ENCODE peak calls at places on chromosome 10, in five cellular contexts. One of them, this sample, is unnamed.

GRCh38 chr10:26622891-26623290 is 74.6 kb upstream of the PDSS1 start:
- DNase-seq in esophagus muscularis mucosa: no peak
- DNase-seq in SJSA1: no peak
- DNase-seq in hepatocyte: no peak
- DNase-seq in NT2/D1: no peak
- DNase-seq in this sample: no peak

GRCh38 chr10:110916554-110917346 is 2.2 kb downstream of the BBIP1 start:
- DNase-seq in NT2/D1: no peak
- DNase-seq in SJSA1: peak; percentile 74
- DNase-seq in esophagus muscularis mucosa: no peak
- DNase-seq in hepatocyte: no peak
- DNase-seq in this sample: no peak

GRCh38 chr10:5064656-5065055 is 29.6 kb upstream of the AKR1C3 start:
- DNase-seq in SJSA1: no peak
- DNase-seq in hepatocyte: no peak
- DNase-seq in NT2/D1: no peak
- DNase-seq in esophagus muscularis mucosa: no peak
- DNase-seq in this sample: no peak

GRCh38 chr10:49471532-49471931 is 67.4 kb downstream of the ERCC6 start:
- DNase-seq in esophagus muscularis mucosa: no peak
- DNase-seq in hepatocyte: no peak
- DNase-seq in SJSA1: no peak
- DNase-seq in NT2/D1: no peak
- DNase-seq in this sample: no peak

GRCh38 chr10:132961864-132962622 is 19.7 kb upstream of the CFAP46 start:
- DNase-seq in NT2/D1: peak; percentile 48
- DNase-seq in esophagus muscularis mucosa: no peak
- DNase-seq in SJSA1: peak; percentile 68
- DNase-seq in hepatocyte: peak; percentile 91
- DNase-seq in this sample: no peak

GRCh38 chr10:91163269-91163708 is 57.2 kb upstream of the PCGF5 start:
- DNase-seq in NT2/D1: peak; percentile 11
- DNase-seq in hepatocyte: peak; percentile 72
- DNase-seq in esophagus muscularis mucosa: no peak
- DNase-seq in SJSA1: peak; percentile 64
- DNase-seq in this sample: peak; percentile 7

GRCh38 chr10:82814635-82815034 is 939.6 kb downstream of the NRG3 start:
- DNase-seq in SJSA1: no peak
- DNase-seq in hepatocyte: no peak
- DNase-seq in esophagus muscularis mucosa: no peak
- DNase-seq in NT2/D1: no peak
- DNase-seq in this sample: no peak

GRCh38 chr10:61164458-61165160 is 220.6 kb upstream of the RHOBTB1 start:
- DNase-seq in NT2/D1: no peak
- DNase-seq in hepatocyte: peak; percentile 40
- DNase-seq in SJSA1: no peak
- DNase-seq in esophagus muscularis mucosa: no peak
- DNase-seq in this sample: no peak

GRCh38 chr10:97547889-97548485 is 24.6 kb upstream of the ANKRD2 start:
- DNase-seq in SJSA1: no peak
- DNase-seq in hepatocyte: no peak
- DNase-seq in NT2/D1: no peak
- DNase-seq in esophagus muscularis mucosa: no peak
- DNase-seq in this sample: no peak

GRCh38 chr10:36068542-36068941 is 426.4 kb upstream of the FZD8 start:
- DNase-seq in NT2/D1: no peak
- DNase-seq in esophagus muscularis mucosa: no peak
- DNase-seq in hepatocyte: no peak
- DNase-seq in SJSA1: no peak
- DNase-seq in this sample: no peak

GRCh38 chr10:131744356-131744755 is 156.5 kb upstream of the PPP2R2D start:
- DNase-seq in hepatocyte: no peak
- DNase-seq in SJSA1: no peak
- DNase-seq in NT2/D1: no peak
- DNase-seq in esophagus muscularis mucosa: no peak
- DNase-seq in this sample: no peak

GRCh38 chr10:88117869-88118632 is 254.6 kb downstream of the PTEN start:
- DNase-seq in NT2/D1: no peak
- DNase-seq in esophagus muscularis mucosa: no peak
- DNase-seq in hepatocyte: no peak
- DNase-seq in SJSA1: no peak
- DNase-seq in this sample: no peak

GRCh38 chr10:126950401-126951105 is 45.3 kb downstream of the DOCK1 start:
- DNase-seq in NT2/D1: no peak
- DNase-seq in hepatocyte: no peak
- DNase-seq in esophagus muscularis mucosa: no peak
- DNase-seq in SJSA1: no peak
- DNase-seq in this sample: no peak

GRCh38 chr10:8133146-8133545 is 78.7 kb downstream of the GATA3 start:
- DNase-seq in SJSA1: no peak
- DNase-seq in esophagus muscularis mucosa: no peak
- DNase-seq in hepatocyte: no peak
- DNase-seq in NT2/D1: no peak
- DNase-seq in this sample: no peak

GRCh38 chr10:88990528-88991160 is at the start of gene FAS:
- DNase-seq in NT2/D1: no peak
- DNase-seq in hepatocyte: peak; percentile 65
- DNase-seq in SJSA1: peak; percentile 64
- DNase-seq in esophagus muscularis mucosa: peak; percentile 94
- DNase-seq in this sample: peak; percentile 38

GRCh38 chr10:131695814-131696165 is 205.0 kb upstream of the PPP2R2D start:
- DNase-seq in hepatocyte: no peak
- DNase-seq in SJSA1: peak; percentile 19
- DNase-seq in esophagus muscularis mucosa: no peak
- DNase-seq in NT2/D1: no peak
- DNase-seq in this sample: no peak

GRCh38 chr10:7583626-7584025 is 83.1 kb downstream of the ITIH5 start:
- DNase-seq in esophagus muscularis mucosa: no peak
- DNase-seq in SJSA1: no peak
- DNase-seq in hepatocyte: no peak
- DNase-seq in NT2/D1: no peak
- DNase-seq in this sample: no peak

GRCh38 chr10:96416643-96417042 is 57.8 kb upstream of the OPALIN start:
- DNase-seq in NT2/D1: no peak
- DNase-seq in hepatocyte: peak; percentile 65
- DNase-seq in esophagus muscularis mucosa: peak; percentile 90
- DNase-seq in SJSA1: no peak
- DNase-seq in this sample: no peak

GRCh38 chr10:80522756-80523363 is 14.8 kb upstream of the SH2D4B start:
- DNase-seq in hepatocyte: no peak
- DNase-seq in SJSA1: no peak
- DNase-seq in esophagus muscularis mucosa: no peak
- DNase-seq in NT2/D1: no peak
- DNase-seq in this sample: no peak

GRCh38 chr10:80518807-80519360 is 18.8 kb upstream of the SH2D4B start:
- DNase-seq in SJSA1: no peak
- DNase-seq in NT2/D1: no peak
- DNase-seq in esophagus muscularis mucosa: no peak
- DNase-seq in hepatocyte: no peak
- DNase-seq in this sample: no peak

GRCh38 chr10:80518143-80518806 is 19.4 kb upstream of the SH2D4B start:
- DNase-seq in esophagus muscularis mucosa: no peak
- DNase-seq in NT2/D1: no peak
- DNase-seq in SJSA1: no peak
- DNase-seq in hepatocyte: no peak
- DNase-seq in this sample: no peak

GRCh38 chr10:80519936-80520650 is 17.6 kb upstream of the SH2D4B start:
- DNase-seq in esophagus muscularis mucosa: no peak
- DNase-seq in NT2/D1: no peak
- DNase-seq in hepatocyte: no peak
- DNase-seq in SJSA1: no peak
- DNase-seq in this sample: no peak

GRCh38 chr10:80520661-80521488 is 16.8 kb upstream of the SH2D4B start:
- DNase-seq in hepatocyte: no peak
- DNase-seq in NT2/D1: no peak
- DNase-seq in SJSA1: no peak
- DNase-seq in esophagus muscularis mucosa: no peak
- DNase-seq in this sample: no peak
- H3K36me3 ChIP-seq in hepatocyte: no peaks in the 10 kb centered on the region
- H3K36me3 ChIP-seq in NT2/D1: peaks cover 43% of the 10 kb centered on the region
- H3K36me3 ChIP-seq in SJSA1: peaks cover 62% of the 10 kb centered on the region
- H3K36me3 ChIP-seq in esophagus muscularis mucosa: peaks cover 30% of the 10 kb centered on the region
- H3K36me3 ChIP-seq in this sample: peaks cover 31% of the 10 kb centered on the region

GRCh38 chr10:99422697-99423096 is 7.7 kb downstream of the GOT1 start:
- DNase-seq in SJSA1: no peak
- DNase-seq in esophagus muscularis mucosa: no peak
- DNase-seq in NT2/D1: no peak
- DNase-seq in hepatocyte: no peak
- DNase-seq in this sample: no peak

GRCh38 chr10:99421233-99421739 is 9.1 kb downstream of the GOT1 start:
- DNase-seq in NT2/D1: no peak
- DNase-seq in esophagus muscularis mucosa: no peak
- DNase-seq in hepatocyte: no peak
- DNase-seq in SJSA1: no peak
- DNase-seq in this sample: no peak

GRCh38 chr10:99419688-99420087 is 10.7 kb downstream of the GOT1 start:
- DNase-seq in SJSA1: no peak
- DNase-seq in NT2/D1: no peak
- DNase-seq in esophagus muscularis mucosa: no peak
- DNase-seq in hepatocyte: no peak
- DNase-seq in this sample: no peak

DNA sequence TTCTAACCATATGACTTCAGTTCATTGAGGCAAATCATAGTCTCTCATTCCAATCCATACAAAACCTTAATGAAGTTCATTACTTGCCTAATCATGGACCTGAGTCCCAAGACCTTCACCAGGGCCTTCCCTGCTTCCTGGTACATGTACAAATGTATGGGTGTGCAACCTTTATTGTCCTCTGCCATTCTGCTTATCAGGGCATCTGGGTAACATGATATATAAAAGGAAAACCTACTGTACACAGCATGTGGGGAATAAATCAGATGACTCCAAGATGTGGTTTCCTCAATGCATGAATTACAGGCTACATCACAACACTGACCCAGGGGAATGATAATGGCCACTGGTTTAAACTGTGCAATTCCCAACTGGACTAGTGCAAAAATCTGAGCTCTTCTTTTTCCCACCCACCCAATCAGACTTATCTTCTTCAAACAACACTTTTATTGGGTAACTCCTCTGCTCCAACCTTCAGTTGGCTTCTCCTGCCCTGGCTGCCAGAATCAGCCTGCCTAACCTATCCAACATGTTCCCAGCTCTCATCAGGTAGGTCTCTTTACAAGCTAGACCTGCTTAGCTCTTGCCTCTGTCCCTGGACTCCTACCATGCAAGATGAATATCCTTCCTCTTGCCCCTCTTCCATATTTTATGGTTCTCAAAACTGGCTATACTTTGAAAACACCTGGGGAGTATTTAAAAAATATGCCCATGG is 11.4 kb downstream of the GOT1 start:
- DNase-seq in esophagus muscularis mucosa: no peak
- DNase-seq in SJSA1: no peak
- DNase-seq in hepatocyte: no peak
- DNase-seq in NT2/D1: no peak
- DNase-seq in this sample: no peak
- H3K36me3 ChIP-seq in esophagus muscularis mucosa: peaks cover 18% of the 10 kb centered on the region
- H3K36me3 ChIP-seq in SJSA1: peaks cover 37% of the 10 kb centered on the region
- H3K36me3 ChIP-seq in hepatocyte: no peaks in the 10 kb centered on the region
- H3K36me3 ChIP-seq in NT2/D1: peaks cover 29% of the 10 kb centered on the region
- H3K36me3 ChIP-seq in this sample: peaks cover 66% of the 10 kb centered on the region

GRCh38 chr10:125107972-125108580 is 52.3 kb downstream of the CTBP2 start:
- DNase-seq in SJSA1: no peak
- DNase-seq in NT2/D1: no peak
- DNase-seq in esophagus muscularis mucosa: no peak
- DNase-seq in hepatocyte: no peak
- DNase-seq in this sample: no peak
- H3K36me3 ChIP-seq in SJSA1: peaks cover 51% of the 10 kb centered on the region
- H3K36me3 ChIP-seq in NT2/D1: peaks cover 54% of the 10 kb centered on the region
- H3K36me3 ChIP-seq in esophagus muscularis mucosa: peaks cover 10% of the 10 kb centered on the region
- H3K36me3 ChIP-seq in hepatocyte: peaks cover 4% of the 10 kb centered on the region
- H3K36me3 ChIP-seq in this sample: no peaks in the 10 kb centered on the region

DNA sequence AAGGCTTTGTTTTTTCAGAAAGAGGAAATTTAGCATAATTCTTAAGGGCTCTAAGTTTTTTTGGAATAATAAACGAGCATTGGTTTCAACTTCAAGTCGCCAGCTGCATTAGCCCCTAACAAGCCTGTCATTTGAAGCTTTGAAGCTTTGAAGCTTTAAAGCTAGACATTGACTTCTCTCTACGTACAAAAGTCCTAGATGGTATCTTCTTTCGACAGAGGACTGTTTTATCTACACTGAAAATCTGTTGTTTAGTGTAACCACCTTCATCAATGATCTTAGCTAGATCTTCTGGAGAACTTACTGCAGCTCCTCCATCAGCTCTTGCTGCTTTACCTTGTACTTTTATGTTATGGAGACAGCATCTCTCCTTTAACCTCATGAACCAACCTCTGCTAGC is 79.6 kb upstream of the TMEM72 start:
- DNase-seq in SJSA1: no peak
- DNase-seq in NT2/D1: no peak
- DNase-seq in esophagus muscularis mucosa: peak; percentile 39
- DNase-seq in hepatocyte: no peak
- DNase-seq in this sample: no peak
- H3K36me3 ChIP-seq in SJSA1: no peaks in the 10 kb centered on the region
- H3K36me3 ChIP-seq in NT2/D1: no peaks in the 10 kb centered on the region
- H3K36me3 ChIP-seq in esophagus muscularis mucosa: no peaks in the 10 kb centered on the region
- H3K36me3 ChIP-seq in hepatocyte: no peaks in the 10 kb centered on the region
- H3K36me3 ChIP-seq in this sample: no peaks in the 10 kb centered on the region

DNA sequence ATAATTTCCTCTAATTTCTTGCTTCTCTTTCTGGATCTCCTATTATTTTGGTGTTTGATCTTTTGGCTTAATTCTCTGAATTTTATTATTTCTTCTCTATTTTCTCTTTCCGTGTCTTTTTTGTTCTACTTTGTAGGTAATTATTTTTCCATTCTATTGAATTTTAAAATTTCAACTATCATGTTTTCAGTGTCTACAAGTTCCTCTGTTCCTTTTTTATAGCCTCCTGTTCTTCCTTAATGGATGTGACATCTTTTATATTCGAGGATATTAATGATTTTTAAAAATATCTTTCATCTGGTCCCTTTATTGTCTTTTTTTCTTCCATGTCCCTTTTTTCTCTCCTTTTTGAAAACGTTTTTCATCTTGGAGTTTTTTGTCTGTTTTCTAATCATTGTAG is 11.1 kb downstream of the CDC123 start:
- DNase-seq in NT2/D1: no peak
- DNase-seq in hepatocyte: no peak
- DNase-seq in esophagus muscularis mucosa: no peak
- DNase-seq in SJSA1: no peak
- DNase-seq in this sample: no peak
- H3K36me3 ChIP-seq in NT2/D1: peaks cover 82% of the 10 kb centered on the region
- H3K36me3 ChIP-seq in hepatocyte: peaks cover 6% of the 10 kb centered on the region
- H3K36me3 ChIP-seq in esophagus muscularis mucosa: peaks cover 16% of the 10 kb centered on the region
- H3K36me3 ChIP-seq in SJSA1: peaks cover 67% of the 10 kb centered on the region
- H3K36me3 ChIP-seq in this sample: peaks cover 12% of the 10 kb centered on the region

GRCh38 chr10:99895867-99896266 is 113.4 kb downstream of the ABCC2 start:
- DNase-seq in hepatocyte: no peak
- DNase-seq in SJSA1: no peak
- DNase-seq in NT2/D1: no peak
- DNase-seq in esophagus muscularis mucosa: no peak
- DNase-seq in this sample: no peak
- H3K36me3 ChIP-seq in hepatocyte: peaks cover 3% of the 10 kb centered on the region
- H3K36me3 ChIP-seq in SJSA1: peaks cover 75% of the 10 kb centered on the region
- H3K36me3 ChIP-seq in NT2/D1: peaks cover 75% of the 10 kb centered on the region
- H3K36me3 ChIP-seq in esophagus muscularis mucosa: peaks cover 23% of the 10 kb centered on the region
- H3K36me3 ChIP-seq in this sample: no peaks in the 10 kb centered on the region